ENCODE peak calls at places on chromosome 10, in four cellular contexts. P, O, J and K are unnamed samples.

GRCh38 chr10:91610444-91610843 is 22.4 kb downstream of the PPP1R3C start:
- DNase-seq in J (no peak), O (no peak), P (no peak), K (no peak)

GRCh38 chr10:6212806-6213205 is 10.1 kb downstream of the PFKFB3 start:
- DNase-seq in J (no peak), P (no peak), O (no peak), K (no peak)

GRCh38 chr10:79019961-79020491 is 48.7 kb upstream of the ZMIZ1 start:
- DNase-seq in O (no peak), P (peak; percentile 94), J (no peak), K (no peak)

GRCh38 chr10:122471531-122472177 is 10.3 kb downstream of the HTRA1 start:
- DNase-seq in J (no peak), P (no peak), O (no peak), K (no peak)

GRCh38 chr10:69287181-69287580 is 8.9 kb downstream of the HK1 start:
- DNase-seq in P (no peak), O (no peak), J (no peak), K (no peak)

GRCh38 chr10:131168238-131168875 is 143.2 kb downstream of the TCERG1L start:
- DNase-seq in P (no peak), J (no peak), O (no peak), K (no peak)

GRCh38 chr10:129807211-129807610 is 156.9 kb downstream of the EBF3 start:
- DNase-seq in P (no peak), O (no peak), J (no peak), K (no peak)

GRCh38 chr10:114041166-114041565 is 2.5 kb upstream of the ADRB1 start:
- DNase-seq in J (no peak), O (no peak), P (no peak), K (no peak)

GRCh38 chr10:121628859-121629258 is 30.6 kb upstream of the FGFR2 start:
- DNase-seq in P (no peak), O (no peak), J (no peak), K (no peak)

GRCh38 chr10:104297697-104298660 is 29.0 kb downstream of the GSTO2 start:
- DNase-seq in O (no peak), J (no peak), P (peak; percentile 65), K (no peak)

GRCh38 chr10:129864601-129865126 is 99.4 kb downstream of the EBF3 start:
- DNase-seq in J (no peak), P (no peak), O (no peak), K (no peak)

GRCh38 chr10:97792058-97792721 is 20.4 kb upstream of the SFRP5 start:
- DNase-seq in O (peak; percentile 38), J (peak; percentile 43), P (peak; percentile 69), K (no peak)

GRCh38 chr10:54402576-54402975 is 398.5 kb downstream of the PCDH15 start:
- DNase-seq in O (no peak), P (peak; percentile 3), J (peak; percentile 53), K (peak; percentile 5)

GRCh38 chr10:36801660-36802059 is 323.7 kb upstream of the ANKRD30A start:
- DNase-seq in O (no peak), J (no peak), P (no peak), K (no peak)

GRCh38 chr10:61063035-61063434 is 119.0 kb upstream of the RHOBTB1 start:
- DNase-seq in J (peak; percentile 16), O (no peak), P (no peak), K (no peak)

GRCh38 chr10:60594476-60595051 is 183.7 kb upstream of the CDK1 start:
- DNase-seq in P (no peak), O (no peak), J (no peak), K (no peak)

GRCh38 chr10:54800677-54801480 is at the start of gene PCDH15:
- DNase-seq in P (no peak), J (peak; percentile 80), O (no peak), K (no peak)

GRCh38 chr10:34437897-34438296 is 377.2 kb downstream of the PARD3 start:
- DNase-seq in J (no peak), P (peak; percentile 33), O (no peak), K (no peak)

GRCh38 chr10:115092555-115093285 is 445 bp upstream of the ATRNL1 start:
- DNase-seq in P (no peak), J (peak; percentile 22), O (no peak), K (no peak)

GRCh38 chr10:45278860-45279498 is 36.4 kb downstream of the OR13A1 start:
- DNase-seq in P (peak; percentile 93), O (no peak), J (no peak), K (no peak)

GRCh38 chr10:63681965-63682704 is 160.9 kb downstream of the REEP3 start:
- DNase-seq in P (no peak), J (peak; percentile 45), O (no peak), K (no peak)

GRCh38 chr10:87635498-87636312 is 24.0 kb upstream of the PAPSS2 start:
- DNase-seq in J (peak; percentile 80), O (peak; percentile 61), P (no peak), K (no peak)

GRCh38 chr10:93893646-93894515 is at the start of gene SLC35G1:
- DNase-seq in J (peak; percentile 81), O (peak; percentile 38), P (peak; percentile 81), K (no peak)

GRCh38 chr10:110568055-110568735 is 700 bp downstream of the SMC3 start:
- DNase-seq in J (peak; percentile 45), P (peak; percentile 58), O (no peak), K (no peak)

GRCh38 chr10:131177431-131178327 is 133.8 kb downstream of the TCERG1L start:
- DNase-seq in O (no peak), J (no peak), P (no peak), K (no peak)

GRCh38 chr10:13158401-13158800 is 3.0 kb upstream of the MCM10 start:
- DNase-seq in O (no peak), P (no peak), J (no peak), K (no peak)

GRCh38 chr10:110007171-110007700 is 548 bp upstream of the ADD3 start:
- DNase-seq in O (no peak), P (peak; percentile 71), J (no peak), K (no peak)

GRCh38 chr10:126701526-126701925 is 31.0 kb upstream of the C10orf90 start:
- DNase-seq in P (no peak), O (no peak), J (no peak), K (no peak)

GRCh38 chr10:129494740-129495139 is 27.7 kb downstream of the MGMT start:
- DNase-seq in J (no peak), P (no peak), O (no peak), K (no peak)

GRCh38 chr10:7260412-7260900 is 150.4 kb downstream of the SFMBT2 start:
- DNase-seq in J (peak; percentile 64), O (peak; percentile 22), P (peak; percentile 75), K (no peak)

GRCh38 chr10:5464521-5464920 is 34.8 kb downstream of the CALML5 start:
- DNase-seq in J (no peak), O (no peak), P (no peak), K (no peak)

GRCh38 chr10:11595395-11595692 is 16.1 kb downstream of the USP6NL start:
- DNase-seq in P (no peak), O (no peak), J (no peak), K (no peak)

DNA sequence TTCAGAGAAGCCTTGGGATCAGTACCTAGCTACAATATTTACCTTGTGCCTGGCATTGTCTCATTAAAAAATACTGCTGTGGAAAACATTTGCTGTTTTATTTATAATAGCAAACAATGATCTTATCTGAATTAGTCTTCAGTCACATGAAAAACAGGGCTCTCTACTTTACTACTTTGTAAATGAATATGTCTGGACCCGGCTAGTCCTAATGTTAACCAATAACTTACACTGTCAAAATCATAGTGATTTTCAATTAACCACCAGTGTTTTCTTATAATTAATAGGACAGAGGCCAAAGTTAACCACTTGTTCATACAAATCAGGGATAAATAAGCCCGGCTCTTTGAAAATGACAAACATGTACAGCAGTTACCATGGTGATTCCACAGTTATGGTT is 577.8 kb downstream of the IPMK start:
- DNase-seq in P (no peak), J (no peak), O (no peak), K (no peak)
- H3K27ac ChIP-seq in P (no peak overlapping the region), J (no peak overlapping the region), O (no peak overlapping the region), K (no peak overlapping the region)

GRCh38 chr10:33277135-33277536 is 57.3 kb downstream of the NRP1 start:
- DNase-seq in P (no peak), O (no peak), J (peak; percentile 68), K (no peak)
- H3K9ac ChIP-seq in P (no peak overlapping the region), O (no peak overlapping the region), J (peak overlapping the region; percentile 40), K (no peak overlapping the region)

GRCh38 chr10:132520147-132520811 is 17.3 kb upstream of the INPP5A start:
- DNase-seq in J (no peak), P (no peak), O (no peak), K (no peak)
- TF ChIP-seq POLR2AphosphoS5 in J (no peak), P (no peak), O (no peak), K (no peak)

DNA sequence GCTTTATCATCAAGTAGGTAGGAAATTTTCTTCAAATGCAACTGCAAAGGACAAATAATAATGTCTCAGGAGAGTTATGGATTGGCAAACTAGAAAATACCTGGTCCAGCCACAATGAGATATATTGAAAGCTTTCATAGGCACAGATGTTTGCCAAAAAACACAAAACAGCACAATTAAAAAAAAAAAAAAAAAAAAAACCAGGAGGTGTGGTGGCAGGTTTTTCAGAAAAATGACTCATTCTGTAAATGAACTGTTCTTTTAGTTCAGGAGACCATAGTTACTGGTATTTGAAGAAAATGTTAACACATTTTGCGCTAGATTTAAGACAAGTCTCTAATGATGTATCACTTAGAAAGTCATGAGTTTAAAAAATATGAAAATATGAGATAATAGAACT is 55.0 kb upstream of the JCAD start:
- DNase-seq in O (no peak), P (no peak), J (peak; percentile 16), K (no peak)
- H3K27ac ChIP-seq in O (no peak overlapping the region), P (no peak overlapping the region), J (no peak overlapping the region), K (no peak overlapping the region)

GRCh38 chr10:73163096-73163495 is 4.7 kb downstream of the ECD start:
- DNase-seq in J (no peak), P (no peak), O (no peak), K (no peak)

GRCh38 chr10:73169320-73169719 is 1.4 kb downstream of the FAM149B1 start:
- DNase-seq in O (no peak), P (no peak), J (no peak), K (no peak)

GRCh38 chr10:73168486-73168844 is 546 bp downstream of the FAM149B1 start:
- DNase-seq in O (no peak), P (no peak), J (no peak), K (no peak)

GRCh38 chr10:73167557-73168485 is at the start of the genes ECD and FAM149B1:
- DNase-seq in J (peak; percentile 98), O (peak; percentile 90), P (peak; percentile 99), K (no peak)

GRCh38 chr10:73166972-73167371 is 836 bp downstream of the ECD start:
- DNase-seq in O (no peak), J (no peak), P (no peak), K (no peak)
- H3K9ac ChIP-seq in O (peak overlapping the region; percentile 79), J (peak overlapping the region; percentile 96), P (peak overlapping the region; percentile 95), K (no peak overlapping the region)

GRCh38 chr10:123772645-123773508 is 106.7 kb downstream of the GPR26 start:
- DNase-seq in O (no peak), P (no peak), J (no peak), K (no peak)
- TF ChIP-seq POLR2AphosphoS5 in O (no peak), P (no peak), J (no peak), K (no peak)